ENCODE peak calls at places on chromosome 14, in seven cellular contexts. D is Caco-2, O is fibroblast of mammary gland, H is AG10803, W is lower leg skin, J is esophagus squamous epithelium, V is tibial artery. S is an unnamed sample.

GRCh38 chr14:64720190-64720589 is 16.0 kb downstream of the PLEKHG3 start:
- DNase-seq in D (no peak), O (peak), H (peak), W (peak), J (no peak), V (no peak), S (peak)

GRCh38 chr14:99320105-99320572 is 48.1 kb upstream of the BCL11B start:
- DNase-seq in D (no peak), O (peak), H (peak), W (no peak), J (no peak), V (no peak), S (no peak)

GRCh38 chr14:64775081-64775777 is 71.0 kb downstream of the PLEKHG3 start:
- DNase-seq in D (no peak), O (no peak), H (no peak), W (no peak), J (no peak), V (no peak), S (no peak)

GRCh38 chr14:95496690-95497241 is 19.7 kb downstream of the SYNE3 start:
- DNase-seq in D (no peak), O (peak), H (peak), W (no peak), J (no peak), V (peak), S (peak)

GRCh38 chr14:104562606-104563005 is 17.0 kb upstream of the C14orf180 start:
- DNase-seq in D (no peak), O (no peak), H (no peak), W (no peak), J (no peak), V (no peak), S (no peak)

GRCh38 chr14:72663076-72663487 is 230.8 kb downstream of the DPF3 start:
- DNase-seq in D (no peak), O (no peak), H (no peak), W (no peak), J (no peak), V (no peak), S (no peak)

GRCh38 chr14:56121786-56122185 is 3.6 kb downstream of the PELI2 start:
- DNase-seq in D (no peak), O (peak), H (no peak), W (no peak), J (no peak), V (no peak), S (no peak)

GRCh38 chr14:71812693-71813092 is 119.5 kb upstream of the RGS6 start:
- DNase-seq in D (no peak), O (no peak), H (no peak), W (no peak), J (no peak), V (no peak), S (no peak)

GRCh38 chr14:63996575-63997220 is 143.9 kb downstream of the SYNE2 start:
- DNase-seq in D (no peak), O (no peak), H (peak), W (no peak), J (no peak), V (no peak), S (peak)

GRCh38 chr14:55846852-55847471 is 267.0 kb downstream of the KTN1 start:
- DNase-seq in D (no peak), O (peak), H (peak), W (peak), J (no peak), V (peak), S (peak)

GRCh38 chr14:56491299-56492285 is 88.0 kb upstream of the TMEM260 start:
- DNase-seq in D (peak), O (peak), H (peak), W (no peak), J (no peak), V (peak), S (peak)

GRCh38 chr14:99124482-99125104 is 147.4 kb downstream of the BCL11B start:
- DNase-seq in D (no peak), O (no peak), H (no peak), W (no peak), J (no peak), V (no peak), S (no peak)

GRCh38 chr14:76201162-76201561 is 49.4 kb downstream of the GPATCH2L start:
- DNase-seq in D (no peak), O (peak), H (peak), W (no peak), J (no peak), V (no peak), S (peak)

GRCh38 chr14:55086939-55087338 is 35.5 kb downstream of the MAPK1IP1L start:
- DNase-seq in D (no peak), O (no peak), H (no peak), W (peak), J (no peak), V (no peak), S (no peak)

GRCh38 chr14:90556050-90556477 is 159.2 kb downstream of the CALM1 start:
- DNase-seq in D (no peak), O (no peak), H (no peak), W (no peak), J (no peak), V (no peak), S (no peak)

GRCh38 chr14:75280831-75281690 is 2.4 kb downstream of the FOS start:
- DNase-seq in D (peak), O (no peak), H (peak), W (no peak), J (no peak), V (no peak), S (no peak)

GRCh38 chr14:34466691-34467090 is 4.7 kb upstream of the SPTSSA start:
- DNase-seq in D (no peak), O (no peak), H (no peak), W (no peak), J (no peak), V (no peak), S (no peak)

GRCh38 chr14:50342211-50343080 is 30.3 kb downstream of the DMAC2L start:
- DNase-seq in D (peak), O (peak), H (peak), W (peak), J (no peak), V (peak), S (peak)

GRCh38 chr14:93536945-93537344 is 106.2 kb downstream of the UNC79 start:
- DNase-seq in D (no peak), O (peak), H (no peak), W (no peak), J (no peak), V (no peak), S (no peak)

GRCh38 chr14:96345669-96346068 is 17.5 kb downstream of the ATG2B start:
- DNase-seq in D (no peak), O (no peak), H (no peak), W (no peak), J (no peak), V (no peak), S (no peak)

GRCh38 chr14:32494566-32495434 is 165.7 kb downstream of the AKAP6 start:
- DNase-seq in D (no peak), O (no peak), H (peak), W (no peak), J (no peak), V (no peak), S (no peak)
- H3K4me3 ChIP-seq in D (no peak), O (no peak), H (peak), W (no peak), J (peak), V (peak), S (no peak)

GRCh38 chr14:47917344-47917954 is 242.0 kb upstream of the MDGA2 start:
- DNase-seq in D (no peak), O (peak), H (no peak), W (no peak), J (no peak), V (no peak), S (peak)
- TF ChIP-seq CTCF in D (peak), O (peak), H (peak), W (no peak), J (no peak), V (peak), S (no peak)

DNA sequence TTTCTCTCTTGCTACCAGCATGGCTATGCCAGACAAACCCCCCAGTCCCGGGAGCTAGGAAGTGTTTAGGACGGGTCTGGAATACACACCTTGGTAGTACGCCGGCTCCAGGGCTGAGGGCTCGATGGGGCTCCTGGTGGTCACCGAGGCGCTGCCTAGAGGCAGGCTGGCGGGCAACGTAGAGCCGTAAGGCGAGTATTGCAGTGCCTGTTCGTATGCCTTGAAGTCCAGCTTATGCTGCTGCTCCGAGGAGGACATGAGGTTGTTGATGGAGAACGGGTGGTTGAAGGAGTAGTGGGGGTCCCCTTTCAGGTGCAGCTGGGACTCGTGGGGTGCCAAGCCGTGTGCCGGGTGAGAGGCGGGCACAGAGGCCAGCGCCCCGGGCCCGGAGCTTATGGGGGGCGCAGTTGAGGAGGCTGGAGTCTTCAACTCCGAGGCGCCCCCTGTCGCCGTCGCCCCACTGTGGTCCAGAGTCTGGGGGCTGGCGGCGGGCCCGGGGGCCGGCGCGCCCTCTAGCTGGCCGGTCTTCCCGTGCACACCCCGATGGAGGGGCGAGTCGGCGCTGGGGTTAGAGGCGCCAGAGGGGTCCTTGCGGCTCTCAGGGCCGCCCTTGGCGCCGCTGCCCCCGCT is 3.6 kb downstream of the FOXA1 start:
- DNase-seq in D (peak), O (no peak), H (no peak), W (no peak), J (no peak), V (no peak), S (no peak)
- H3K4me3 ChIP-seq in D (peak), O (no peak), H (no peak), W (no peak), J (peak), V (no peak), S (no peak)

DNA sequence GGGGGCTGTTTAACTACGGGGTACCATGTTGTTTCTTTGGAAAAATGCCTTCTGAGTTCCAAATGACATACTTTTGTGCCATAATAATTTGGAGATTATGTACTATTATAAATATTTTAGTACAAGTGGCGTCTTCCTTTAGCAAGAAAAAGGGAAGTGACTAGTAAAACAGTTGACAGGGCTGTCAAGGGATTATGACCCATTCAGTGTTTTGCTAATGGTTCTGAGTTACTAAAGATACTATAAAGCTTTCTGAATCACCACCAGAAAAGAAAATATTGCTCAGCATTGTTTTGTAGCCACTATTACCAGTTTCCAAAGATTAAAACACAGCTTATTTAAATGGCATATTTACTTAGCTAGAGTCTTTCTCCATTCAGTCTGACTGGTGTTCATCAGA is 334.9 kb downstream of the SNAPC1 start:
- DNase-seq in D (no peak), O (no peak), H (no peak), W (no peak), J (no peak), V (no peak), S (peak)
- TF ChIP-seq CTCF in D (no peak), O (no peak), H (no peak), W (no peak), J (no peak), V (no peak), S (no peak)

GRCh38 chr14:22538671-22539228 is 50.3 kb downstream of the DAD1 start:
- DNase-seq in D (no peak), O (no peak), H (no peak), W (no peak), J (no peak), V (no peak), S (no peak)
- H3K4me3 ChIP-seq in D (no peak), O (no peak), H (no peak), W (no peak), J (peak), V (no peak), S (no peak)

GRCh38 chr14:37565550-37565949 is 29.5 kb downstream of the FOXA1 start:
- DNase-seq in D (no peak), O (no peak), H (no peak), W (no peak), J (no peak), V (no peak), S (no peak)
- TF ChIP-seq CTCF in D (peak), O (peak), H (no peak), W (no peak), J (no peak), V (no peak), S (peak)

DNA sequence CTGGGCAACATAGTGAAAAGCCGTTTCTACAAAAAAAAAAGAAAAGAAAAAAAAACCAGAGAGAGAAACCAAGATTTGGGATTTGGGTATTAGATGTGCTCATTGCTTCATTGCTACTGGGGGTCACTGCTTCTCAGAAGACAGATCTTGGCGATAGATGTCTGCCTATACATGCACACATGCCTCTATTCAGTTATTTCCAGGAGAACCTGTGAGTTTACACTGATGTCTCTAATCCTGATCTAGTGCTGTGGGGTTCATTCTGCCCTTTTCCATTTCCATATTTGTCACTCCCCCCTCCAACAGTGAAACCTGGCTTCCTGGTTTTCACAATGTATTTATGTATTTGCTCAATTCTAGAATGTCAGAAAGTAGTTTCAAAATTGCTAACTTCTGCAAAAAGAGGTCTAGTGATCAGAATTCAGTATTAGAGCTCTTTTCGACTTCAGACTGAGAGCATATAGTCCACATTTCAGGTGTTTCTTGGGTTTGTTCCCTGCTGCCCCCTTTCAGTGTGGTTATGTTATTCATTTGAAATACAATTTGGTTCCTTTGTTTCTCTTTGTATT is 111.0 kb downstream of the SLC25A47 start:
- DNase-seq in D (no peak), O (no peak), H (no peak), W (no peak), J (no peak), V (no peak), S (no peak)
- H3K4me3 ChIP-seq in D (no peak), O (no peak), H (no peak), W (no peak), J (no peak), V (no peak), S (no peak)